ENCODE peak calls at places on chromosomes 5 and 9, in six cellular contexts. One of them, this sample, is unnamed.

GRCh38 chr9:31848505-31849285 is 535.7 kb upstream of the ACO1 start:
- DNase-seq in Calu3: no peak
- DNase-seq in uterus: no peak
- DNase-seq in activated naive CD8-positive, alpha-beta T cell treated with anti-CD3 and anti-CD28 coated beads, Interleukin-2, amount 50 U/mL, for 16 hours: no peak
- DNase-seq in hypothalamus: no peak
- DNase-seq in NCI-H1694 treated with DMSO at 0.1 percent for 48 hours: no peak
- DNase-seq in this sample: no peak

GRCh38 chr5:72137826-72138409 is 30.6 kb downstream of the MAP1B start:
- DNase-seq in Calu3: no peak
- DNase-seq in uterus: no peak
- DNase-seq in activated naive CD8-positive, alpha-beta T cell treated with anti-CD3 and anti-CD28 coated beads, Interleukin-2, amount 50 U/mL, for 16 hours: no peak
- DNase-seq in hypothalamus: no peak
- DNase-seq in NCI-H1694 treated with DMSO at 0.1 percent for 48 hours: no peak
- DNase-seq in this sample: no peak

GRCh38 chr5:142683885-142684505 is 1.9 kb downstream of the FGF1 start:
- DNase-seq in Calu3: no peak
- DNase-seq in uterus: no peak
- DNase-seq in activated naive CD8-positive, alpha-beta T cell treated with anti-CD3 and anti-CD28 coated beads, Interleukin-2, amount 50 U/mL, for 16 hours: no peak
- DNase-seq in hypothalamus: no peak
- DNase-seq in NCI-H1694 treated with DMSO at 0.1 percent for 48 hours: no peak
- DNase-seq in this sample: no peak

GRCh38 chr9:136629879-136630661 is 32.6 kb upstream of the EGFL7 start:
- DNase-seq in Calu3: peak; percentile 71
- DNase-seq in uterus: peak; percentile 54
- DNase-seq in activated naive CD8-positive, alpha-beta T cell treated with anti-CD3 and anti-CD28 coated beads, Interleukin-2, amount 50 U/mL, for 16 hours: peak; percentile 21
- DNase-seq in hypothalamus: no peak
- DNase-seq in NCI-H1694 treated with DMSO at 0.1 percent for 48 hours: peak; percentile 31
- DNase-seq in this sample: no peak

GRCh38 chr5:103891151-103891550 is 328.6 kb upstream of the NUDT12 start:
- DNase-seq in Calu3: no peak
- DNase-seq in uterus: no peak
- DNase-seq in activated naive CD8-positive, alpha-beta T cell treated with anti-CD3 and anti-CD28 coated beads, Interleukin-2, amount 50 U/mL, for 16 hours: no peak
- DNase-seq in hypothalamus: no peak
- DNase-seq in NCI-H1694 treated with DMSO at 0.1 percent for 48 hours: no peak
- DNase-seq in this sample: no peak

GRCh38 chr5:57857696-57858095 is 375.1 kb upstream of the ACTBL2 start:
- DNase-seq in Calu3: no peak
- DNase-seq in uterus: no peak
- DNase-seq in activated naive CD8-positive, alpha-beta T cell treated with anti-CD3 and anti-CD28 coated beads, Interleukin-2, amount 50 U/mL, for 16 hours: no peak
- DNase-seq in hypothalamus: no peak
- DNase-seq in NCI-H1694 treated with DMSO at 0.1 percent for 48 hours: no peak
- DNase-seq in this sample: no peak

GRCh38 chr5:168971100-168971499 is 329.8 kb downstream of the SLIT3 start:
- DNase-seq in Calu3: no peak
- DNase-seq in uterus: no peak
- DNase-seq in activated naive CD8-positive, alpha-beta T cell treated with anti-CD3 and anti-CD28 coated beads, Interleukin-2, amount 50 U/mL, for 16 hours: no peak
- DNase-seq in hypothalamus: no peak
- DNase-seq in NCI-H1694 treated with DMSO at 0.1 percent for 48 hours: no peak
- DNase-seq in this sample: no peak

GRCh38 chr5:6408627-6409446 is 30.5 kb upstream of the MED10 start:
- DNase-seq in Calu3: no peak
- DNase-seq in uterus: no peak
- DNase-seq in activated naive CD8-positive, alpha-beta T cell treated with anti-CD3 and anti-CD28 coated beads, Interleukin-2, amount 50 U/mL, for 16 hours: no peak
- DNase-seq in hypothalamus: no peak
- DNase-seq in NCI-H1694 treated with DMSO at 0.1 percent for 48 hours: no peak
- DNase-seq in this sample: no peak

GRCh38 chr9:133375724-133376654 is at the start of the genes STKLD1 and SURF4:
- DNase-seq in Calu3: peak; percentile 93
- DNase-seq in uterus: peak; percentile 97
- DNase-seq in activated naive CD8-positive, alpha-beta T cell treated with anti-CD3 and anti-CD28 coated beads, Interleukin-2, amount 50 U/mL, for 16 hours: peak; percentile 88
- DNase-seq in hypothalamus: peak; percentile 81
- DNase-seq in NCI-H1694 treated with DMSO at 0.1 percent for 48 hours: peak; percentile 79
- DNase-seq in this sample: peak; percentile 94

GRCh38 chr9:87957839-87958238 is 16.5 kb downstream of the CDK20 start:
- DNase-seq in Calu3: no peak
- DNase-seq in uterus: no peak
- DNase-seq in activated naive CD8-positive, alpha-beta T cell treated with anti-CD3 and anti-CD28 coated beads, Interleukin-2, amount 50 U/mL, for 16 hours: no peak
- DNase-seq in hypothalamus: no peak
- DNase-seq in NCI-H1694 treated with DMSO at 0.1 percent for 48 hours: no peak
- DNase-seq in this sample: no peak

GRCh38 chr9:12855066-12855465 is 80.2 kb downstream of the LURAP1L start:
- DNase-seq in Calu3: no peak
- DNase-seq in uterus: no peak
- DNase-seq in activated naive CD8-positive, alpha-beta T cell treated with anti-CD3 and anti-CD28 coated beads, Interleukin-2, amount 50 U/mL, for 16 hours: no peak
- DNase-seq in hypothalamus: no peak
- DNase-seq in NCI-H1694 treated with DMSO at 0.1 percent for 48 hours: no peak
- DNase-seq in this sample: no peak

GRCh38 chr5:41097642-41098041 is 26.5 kb upstream of the MROH2B start:
- DNase-seq in Calu3: no peak
- DNase-seq in uterus: no peak
- DNase-seq in activated naive CD8-positive, alpha-beta T cell treated with anti-CD3 and anti-CD28 coated beads, Interleukin-2, amount 50 U/mL, for 16 hours: no peak
- DNase-seq in hypothalamus: no peak
- DNase-seq in NCI-H1694 treated with DMSO at 0.1 percent for 48 hours: peak; percentile 44
- DNase-seq in this sample: no peak

GRCh38 chr5:88826959-88827585 is 55.9 kb downstream of the MEF2C start:
- DNase-seq in Calu3: peak; percentile 13
- DNase-seq in uterus: no peak
- DNase-seq in activated naive CD8-positive, alpha-beta T cell treated with anti-CD3 and anti-CD28 coated beads, Interleukin-2, amount 50 U/mL, for 16 hours: no peak
- DNase-seq in hypothalamus: peak; percentile 20
- DNase-seq in NCI-H1694 treated with DMSO at 0.1 percent for 48 hours: no peak
- DNase-seq in this sample: no peak

GRCh38 chr5:103467831-103468230 is 94.8 kb downstream of the NUDT12 start:
- DNase-seq in Calu3: no peak
- DNase-seq in uterus: no peak
- DNase-seq in activated naive CD8-positive, alpha-beta T cell treated with anti-CD3 and anti-CD28 coated beads, Interleukin-2, amount 50 U/mL, for 16 hours: no peak
- DNase-seq in hypothalamus: no peak
- DNase-seq in NCI-H1694 treated with DMSO at 0.1 percent for 48 hours: no peak
- DNase-seq in this sample: no peak

GRCh38 chr5:170161069-170161468 is 55.4 kb downstream of the FOXI1 start:
- DNase-seq in Calu3: no peak
- DNase-seq in uterus: no peak
- DNase-seq in activated naive CD8-positive, alpha-beta T cell treated with anti-CD3 and anti-CD28 coated beads, Interleukin-2, amount 50 U/mL, for 16 hours: no peak
- DNase-seq in hypothalamus: no peak
- DNase-seq in NCI-H1694 treated with DMSO at 0.1 percent for 48 hours: no peak
- DNase-seq in this sample: no peak

GRCh38 chr9:99019523-99020331 is 76.0 kb downstream of the COL15A1 start:
- DNase-seq in Calu3: no peak
- DNase-seq in uterus: no peak
- DNase-seq in activated naive CD8-positive, alpha-beta T cell treated with anti-CD3 and anti-CD28 coated beads, Interleukin-2, amount 50 U/mL, for 16 hours: no peak
- DNase-seq in hypothalamus: no peak
- DNase-seq in NCI-H1694 treated with DMSO at 0.1 percent for 48 hours: no peak
- DNase-seq in this sample: no peak

GRCh38 chr5:178152491-178153444 is 917 bp downstream of the NHP2 start:
- DNase-seq in Calu3: no peak
- DNase-seq in uterus: no peak
- DNase-seq in activated naive CD8-positive, alpha-beta T cell treated with anti-CD3 and anti-CD28 coated beads, Interleukin-2, amount 50 U/mL, for 16 hours: no peak
- DNase-seq in hypothalamus: no peak
- DNase-seq in NCI-H1694 treated with DMSO at 0.1 percent for 48 hours: no peak
- DNase-seq in this sample: no peak

GRCh38 chr9:90107864-90108263 is 503.1 kb downstream of the GADD45G start:
- DNase-seq in Calu3: no peak
- DNase-seq in uterus: no peak
- DNase-seq in activated naive CD8-positive, alpha-beta T cell treated with anti-CD3 and anti-CD28 coated beads, Interleukin-2, amount 50 U/mL, for 16 hours: no peak
- DNase-seq in hypothalamus: no peak
- DNase-seq in NCI-H1694 treated with DMSO at 0.1 percent for 48 hours: no peak
- DNase-seq in this sample: no peak

GRCh38 chr9:127683723-127684122 is 23.1 kb upstream of the CFAP157 start:
- DNase-seq in Calu3: no peak
- DNase-seq in uterus: no peak
- DNase-seq in activated naive CD8-positive, alpha-beta T cell treated with anti-CD3 and anti-CD28 coated beads, Interleukin-2, amount 50 U/mL, for 16 hours: no peak
- DNase-seq in hypothalamus: no peak
- DNase-seq in NCI-H1694 treated with DMSO at 0.1 percent for 48 hours: no peak
- DNase-seq in this sample: no peak

GRCh38 chr5:56737002-56737621 is 78.2 kb upstream of the MAP3K1 start:
- DNase-seq in Calu3: no peak
- DNase-seq in uterus: no peak
- DNase-seq in activated naive CD8-positive, alpha-beta T cell treated with anti-CD3 and anti-CD28 coated beads, Interleukin-2, amount 50 U/mL, for 16 hours: no peak
- DNase-seq in hypothalamus: no peak
- DNase-seq in NCI-H1694 treated with DMSO at 0.1 percent for 48 hours: no peak
- DNase-seq in this sample: no peak

GRCh38 chr9:98038958-98039357 is 17.6 kb upstream of the NANS start:
- DNase-seq in Calu3: no peak
- DNase-seq in uterus: no peak
- DNase-seq in activated naive CD8-positive, alpha-beta T cell treated with anti-CD3 and anti-CD28 coated beads, Interleukin-2, amount 50 U/mL, for 16 hours: no peak
- DNase-seq in hypothalamus: no peak
- DNase-seq in NCI-H1694 treated with DMSO at 0.1 percent for 48 hours: no peak
- DNase-seq in this sample: no peak